ENCODE peak calls at places on chromosomes 6 and 20, in nine cellular contexts. X, Y, K, A, G, I, J, E and F are unnamed samples.

GRCh38 chr20:47543006-47543431 is 41.3 kb downstream of the NCOA3 start:
- DNase-seq in I (no peak), J (no peak), Y (no peak), G (peak; percentile 14), E (no peak), X (peak; percentile 22), K (no peak), A (no peak), F (peak; percentile 45)

GRCh38 chr6:123507582-123507981 is 129.2 kb downstream of the TRDN start:
- DNase-seq in J (no peak), Y (no peak), E (no peak), K (no peak), X (no peak), G (no peak), I (no peak), A (no peak), F (no peak)

GRCh38 chr6:17656092-17656491 is 50.6 kb downstream of the NUP153 start:
- DNase-seq in J (no peak), A (no peak), G (no peak), Y (no peak), E (no peak), I (no peak), X (no peak), K (no peak), F (peak; percentile 55)

GRCh38 chr6:38933426-38933825 is 115.2 kb upstream of the GLP1R start:
- DNase-seq in I (no peak), A (peak; percentile 2), X (peak; percentile 9), G (peak; percentile 8), K (peak; percentile 23), E (no peak), Y (no peak), J (no peak), F (peak; percentile 45)

GRCh38 chr6:29926795-29927427 is 15.4 kb upstream of the HLA-A start:
- DNase-seq in A (no peak), X (peak; percentile 73), K (peak; percentile 92), Y (peak; percentile 81), E (no peak), I (peak; percentile 91), G (peak; percentile 46), J (peak; percentile 76), F (peak; percentile 76)

GRCh38 chr20:54067606-54068174 is 2.7 kb downstream of the BCAS1 start:
- DNase-seq in J (no peak), A (peak; percentile 98), G (no peak), I (peak; percentile 80), E (peak; percentile 95), K (no peak), X (peak; percentile 15), Y (no peak), F (peak; percentile 13)

GRCh38 chr20:46683939-46684750 is 5.1 kb downstream of the TP53RK start:
- DNase-seq in E (peak; percentile 77), Y (peak; percentile 62), J (no peak), I (no peak), X (peak; percentile 69), A (peak; percentile 25), K (no peak), G (peak; percentile 79), F (peak; percentile 87)

GRCh38 chr6:157107915-157108651 is 215.2 kb downstream of the TMEM242 start:
- DNase-seq in I (no peak), E (no peak), G (peak; percentile 96), J (no peak), A (peak; percentile 48), Y (no peak), X (peak; percentile 95), K (peak; percentile 49), F (peak; percentile 94)

GRCh38 chr6:15901141-15902115 is 227.5 kb upstream of the MYLIP start:
- DNase-seq in E (no peak), G (no peak), Y (no peak), I (no peak), A (no peak), X (no peak), K (peak; percentile 77), J (no peak), F (no peak)

GRCh38 chr20:61260905-61261304 is 8.8 kb downstream of the CDH4 start:
- DNase-seq in K (no peak), E (no peak), X (no peak), G (no peak), Y (no peak), I (no peak), J (no peak), A (no peak), F (peak; percentile 17)

GRCh38 chr20:44087051-44087856 is 99.7 kb downstream of the JPH2 start:
- DNase-seq in E (no peak), K (no peak), A (no peak), J (no peak), I (no peak), G (peak; percentile 28), Y (no peak), X (no peak), F (no peak)

GRCh38 chr6:37930288-37931075 is 111.0 kb downstream of the ZFAND3 start:
- DNase-seq in J (no peak), E (no peak), K (no peak), A (no peak), X (no peak), G (no peak), I (no peak), Y (no peak), F (no peak)

GRCh38 chr6:31558631-31559500 is 11.5 kb downstream of the NFKBIL1 start:
- DNase-seq in X (no peak), E (no peak), A (no peak), J (peak; percentile 64), Y (no peak), I (peak; percentile 40), K (peak; percentile 79), G (peak; percentile 17), F (no peak)

GRCh38 chr20:22418738-22419137 is 165.6 kb downstream of the FOXA2 start:
- DNase-seq in Y (no peak), J (no peak), A (no peak), G (no peak), K (no peak), I (no peak), X (no peak), E (peak; percentile 26), F (no peak)

GRCh38 chr6:145860562-145860961 is 46.0 kb upstream of the FBXO30 start:
- DNase-seq in A (no peak), Y (no peak), G (no peak), K (no peak), X (no peak), E (no peak), I (no peak), J (no peak), F (no peak)
- H3K4me3 ChIP-seq in A (no peak overlapping the region), Y (no peak overlapping the region), G (no peak overlapping the region), K (no peak overlapping the region), X (no peak overlapping the region), E (no peak overlapping the region), I (no peak overlapping the region), J (no peak overlapping the region), F (no peak overlapping the region)

GRCh38 chr6:40152196-40152595 is 217.9 kb upstream of the MOCS1 start:
- DNase-seq in Y (no peak), J (no peak), I (no peak), K (no peak), E (no peak), G (no peak), X (no peak), A (no peak), F (no peak)

GRCh38 chr6:40146902-40147301 is 212.6 kb upstream of the MOCS1 start:
- DNase-seq in G (no peak), I (no peak), J (no peak), A (no peak), X (no peak), K (no peak), Y (no peak), E (no peak), F (no peak)

GRCh38 chr6:40152701-40153100 is 218.4 kb upstream of the MOCS1 start:
- DNase-seq in I (no peak), E (no peak), X (no peak), Y (no peak), J (no peak), G (no peak), K (no peak), A (no peak), F (no peak)

GRCh38 chr6:40148882-40149573 is 214.8 kb upstream of the MOCS1 start:
- DNase-seq in Y (no peak), G (no peak), E (no peak), K (no peak), A (no peak), J (no peak), X (no peak), I (no peak), F (no peak)
- H3K4me3 ChIP-seq in Y (no peak overlapping the region), G (no peak overlapping the region), E (no peak overlapping the region), K (no peak overlapping the region), A (no peak overlapping the region), J (no peak overlapping the region), X (no peak overlapping the region), I (no peak overlapping the region), F (no peak overlapping the region)

GRCh38 chr6:1055015-1055921 is 256.6 kb upstream of the FOXQ1 start:
- DNase-seq in Y (no peak), A (no peak), E (no peak), I (no peak), G (no peak), J (no peak), X (no peak), K (no peak), F (no peak)

GRCh38 chr6:1054653-1055014 is 257.3 kb upstream of the FOXQ1 start:
- DNase-seq in E (no peak), I (no peak), Y (no peak), K (no peak), A (no peak), J (no peak), G (no peak), X (no peak), F (no peak)

GRCh38 chr6:1053587-1053986 is 258.3 kb upstream of the FOXQ1 start:
- DNase-seq in E (no peak), K (no peak), I (no peak), J (no peak), A (no peak), X (no peak), Y (no peak), G (no peak), F (no peak)

GRCh38 chr6:1049900-1050299 is 262.0 kb upstream of the FOXQ1 start:
- DNase-seq in Y (no peak), G (no peak), A (no peak), E (peak; percentile 84), I (no peak), X (no peak), K (no peak), J (no peak), F (no peak)

GRCh38 chr6:1052262-1052661 is 259.6 kb upstream of the FOXQ1 start:
- DNase-seq in J (no peak), X (no peak), A (no peak), K (no peak), E (no peak), G (no peak), I (no peak), Y (no peak), F (no peak)
- H3K4me3 ChIP-seq in J (no peak overlapping the region), X (no peak overlapping the region), A (no peak overlapping the region), K (no peak overlapping the region), E (no peak overlapping the region), G (no peak overlapping the region), I (no peak overlapping the region), Y (no peak overlapping the region), F (no peak overlapping the region)

DNA sequence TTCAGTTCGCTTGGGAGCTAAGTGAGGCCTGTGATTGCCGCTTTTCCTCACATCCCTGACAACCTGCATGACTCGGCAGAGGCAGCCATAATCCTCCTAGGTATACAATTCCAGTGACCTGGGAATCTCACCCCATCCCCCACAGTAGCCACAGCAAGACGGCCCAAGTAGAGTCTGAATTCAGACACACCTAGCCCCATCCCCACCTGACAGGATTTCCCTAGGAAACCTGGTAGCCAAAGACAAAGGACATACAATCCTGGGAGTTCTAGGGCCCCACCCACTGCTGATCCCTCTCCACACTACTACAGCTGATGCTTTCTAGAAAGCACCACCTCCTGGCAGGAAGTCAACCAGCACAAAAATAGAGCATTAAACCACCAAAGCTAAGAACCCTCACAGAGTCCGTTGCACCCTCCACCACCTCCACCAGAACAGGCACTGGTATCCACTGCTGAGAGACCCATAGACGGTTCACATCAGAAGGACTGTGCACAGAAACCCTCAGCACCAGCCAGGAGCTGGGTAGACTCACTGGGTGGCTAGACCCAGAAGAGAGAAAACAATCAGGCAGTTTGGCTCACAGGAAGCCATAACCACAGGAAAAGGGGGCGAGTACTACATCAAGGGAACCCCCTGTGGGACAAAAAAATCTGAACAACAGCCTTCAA is 17.9 kb upstream of the RUNX2 start:
- DNase-seq in G (no peak), A (no peak), X (no peak), E (no peak), Y (no peak), K (peak; percentile 67), J (peak; percentile 37), I (no peak), F (no peak)
- H3K4me3 ChIP-seq in G (no peak overlapping the region), A (no peak overlapping the region), X (no peak overlapping the region), E (no peak overlapping the region), Y (no peak overlapping the region), K (peak overlapping the region; percentile 63), J (peak overlapping the region; percentile 11), I (no peak overlapping the region), F (no peak overlapping the region)